ENCODE peak calls at places on chromosomes 4 and X, in seven cellular contexts. N is body of pancreas, U is GM12864, D is ovary, I is colonic mucosa, Q is esophagus muscularis mucosa, O is cardiac muscle cell. V is an unnamed sample.

GRCh38 chr4:6763330-6763851 is 19.1 kb upstream of the KIAA0232 start:
- DNase-seq in N (no peak), U (no peak), D (no peak), I (peak), Q (no peak), O (no peak), V (no peak)

GRCh38 chr4:140851032-140851636 is 94.9 kb upstream of the TBC1D9 start:
- DNase-seq in N (peak), U (peak), D (no peak), I (peak), Q (no peak), O (peak), V (peak)

GRCh38 chrX:24493740-24494543 is 28.9 kb downstream of the PDK3 start:
- DNase-seq in N (no peak), U (no peak), D (no peak), I (no peak), Q (no peak), O (no peak), V (no peak)

GRCh38 chr4:139568206-139568969 is 12.4 kb upstream of the SETD7 start:
- DNase-seq in N (no peak), U (no peak), D (no peak), I (no peak), Q (no peak), O (peak), V (no peak)

GRCh38 chrX:119272882-119273806 is 37.1 kb downstream of the PGRMC1 start:
- DNase-seq in N (peak), U (no peak), D (peak), I (peak), Q (no peak), O (peak), V (peak)

GRCh38 chr4:6724461-6725111 is 8.6 kb downstream of the BLOC1S4 start:
- DNase-seq in N (peak), U (no peak), D (no peak), I (no peak), Q (no peak), O (no peak), V (no peak)

GRCh38 chr4:150384249-150384648 is 197.7 kb upstream of the MAB21L2 start:
- DNase-seq in N (no peak), U (no peak), D (no peak), I (no peak), Q (no peak), O (no peak), V (no peak)

GRCh38 chr4:1383728-1384591 is 22.3 kb downstream of the NKX1-1 start:
- DNase-seq in N (peak), U (no peak), D (peak), I (no peak), Q (no peak), O (no peak), V (no peak)

GRCh38 chr4:7909966-7910720 is 29.5 kb downstream of the AFAP1 start:
- DNase-seq in N (no peak), U (no peak), D (no peak), I (no peak), Q (no peak), O (peak), V (no peak)

GRCh38 chr4:137997496-137997895 is 244.7 kb downstream of the SLC7A11 start:
- DNase-seq in N (no peak), U (no peak), D (no peak), I (no peak), Q (no peak), O (no peak), V (no peak)

GRCh38 chr4:41693629-41694028 is 54.9 kb downstream of the PHOX2B start:
- DNase-seq in N (no peak), U (no peak), D (no peak), I (no peak), Q (no peak), O (peak), V (peak)

GRCh38 chr4:98447648-98448047 is 186.5 kb downstream of the RAP1GDS1 start:
- DNase-seq in N (no peak), U (no peak), D (no peak), I (no peak), Q (no peak), O (peak), V (peak)

GRCh38 chr4:141642711-141643110 is 6.3 kb downstream of the IL15 start:
- DNase-seq in N (no peak), U (no peak), D (no peak), I (no peak), Q (no peak), O (no peak), V (no peak)

GRCh38 chr4:72706633-72707032 is 137.6 kb upstream of the ADAMTS3 start:
- DNase-seq in N (no peak), U (no peak), D (no peak), I (no peak), Q (no peak), O (no peak), V (no peak)

GRCh38 chr4:72701987-72702819 is 133.2 kb upstream of the ADAMTS3 start:
- DNase-seq in N (peak), U (peak), D (no peak), I (peak), Q (no peak), O (peak), V (peak)
- TF ChIP-seq CTCF in N (peak), U (peak), D (peak), I (peak), Q (peak), O (peak), V (peak)

GRCh38 chr4:184814686-184815045 is 11.1 kb downstream of the ACSL1 start:
- DNase-seq in N (no peak), U (no peak), D (no peak), I (no peak), Q (no peak), O (no peak), V (peak)
- H3K4me3 ChIP-seq in N (no peak), U (peak), D (no peak), I (no peak), Q (peak), O (no peak), V (peak)

GRCh38 chr4:52106701-52107100 is 55.6 kb downstream of the SPATA18 start:
- DNase-seq in N (no peak), U (no peak), D (no peak), I (no peak), Q (no peak), O (no peak), V (no peak)

GRCh38 chr4:52106142-52106541 is 55.0 kb downstream of the SPATA18 start:
- DNase-seq in N (no peak), U (no peak), D (no peak), I (no peak), Q (no peak), O (no peak), V (no peak)

GRCh38 chr4:52107336-52107735 is 56.2 kb downstream of the SPATA18 start:
- DNase-seq in N (no peak), U (no peak), D (no peak), I (no peak), Q (no peak), O (peak), V (no peak)

GRCh38 chr4:52110171-52110570 is 59.1 kb downstream of the SPATA18 start:
- DNase-seq in N (no peak), U (no peak), D (no peak), I (no peak), Q (no peak), O (no peak), V (no peak)

GRCh38 chr4:52107745-52108144 is 56.6 kb downstream of the SPATA18 start:
- DNase-seq in N (no peak), U (no peak), D (no peak), I (no peak), Q (no peak), O (no peak), V (no peak)
- TF ChIP-seq CTCF in N (no peak), U (no peak), D (no peak), I (no peak), Q (no peak), O (peak), V (no peak)

GRCh38 chrX:47143894-47144625 is 442 bp downstream of the NDUFB11 start:
- DNase-seq in N (peak), U (no peak), D (peak), I (peak), Q (no peak), O (peak), V (peak)

GRCh38 chrX:47146936-47147859 is 2.2 kb downstream of the RBM10 start:
- DNase-seq in N (no peak), U (no peak), D (no peak), I (no peak), Q (no peak), O (no peak), V (no peak)

GRCh38 chrX:47144626-47145407 is at the start of the genes NDUFB11 and RBM10:
- DNase-seq in N (peak), U (peak), D (peak), I (peak), Q (peak), O (peak), V (peak)

GRCh38 chrX:47145408-47146120 is 543 bp downstream of the RBM10 start:
- DNase-seq in N (no peak), U (no peak), D (no peak), I (peak), Q (no peak), O (no peak), V (no peak)

DNA sequence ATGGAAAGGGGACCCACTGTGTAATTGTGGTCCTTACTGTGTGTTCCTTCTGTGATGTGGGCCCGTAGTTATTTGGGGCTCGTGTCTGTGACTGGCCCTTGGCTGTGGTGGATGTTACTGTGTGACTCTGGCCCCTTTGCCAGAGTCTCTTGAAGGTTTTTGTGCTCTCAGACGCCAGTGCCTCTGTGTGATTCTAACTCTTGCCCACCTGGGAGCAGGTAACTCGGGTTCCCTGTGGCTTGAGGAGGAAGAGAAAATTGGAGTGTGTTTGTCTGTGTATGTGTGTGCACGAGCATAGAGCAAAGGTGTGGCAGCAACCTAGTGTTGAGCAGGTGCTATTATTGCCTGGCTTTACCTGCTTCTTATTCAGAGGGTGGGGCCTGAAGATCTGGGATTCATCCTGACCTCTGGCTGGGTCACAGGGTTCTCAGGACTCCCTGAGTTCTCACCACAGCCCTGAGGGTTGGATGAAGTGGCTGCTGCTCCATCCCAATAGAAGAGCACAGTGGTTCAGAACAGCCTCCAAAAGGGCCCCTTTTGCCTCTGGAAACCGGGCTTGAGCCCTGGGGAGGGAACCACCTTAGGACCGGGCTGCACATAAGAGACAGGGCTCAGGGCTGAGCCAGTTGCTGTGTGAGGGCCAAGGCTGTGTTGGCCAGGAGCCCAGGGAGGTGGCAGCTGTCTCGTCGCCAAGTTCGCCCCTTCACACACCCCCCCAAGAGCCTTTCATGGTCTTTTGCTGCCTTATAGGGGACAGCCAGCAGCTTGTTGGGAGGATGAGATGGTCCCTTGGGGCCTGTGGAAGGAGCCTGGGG is 1.3 kb downstream of the RBM10 start:
- DNase-seq in N (peak), U (no peak), D (no peak), I (peak), Q (no peak), O (no peak), V (no peak)
- H3K4me3 ChIP-seq in N (no peak), U (peak), D (peak), I (peak), Q (peak), O (peak), V (peak)

GRCh38 chr4:107215222-107215621 is 179.1 kb upstream of the DKK2 start:
- DNase-seq in N (no peak), U (no peak), D (no peak), I (no peak), Q (no peak), O (no peak), V (no peak)

GRCh38 chr4:107210450-107211239 is 174.5 kb upstream of the DKK2 start:
- DNase-seq in N (no peak), U (no peak), D (no peak), I (no peak), Q (no peak), O (peak), V (no peak)

GRCh38 chr4:107213880-107214279 is 177.8 kb upstream of the DKK2 start:
- DNase-seq in N (no peak), U (no peak), D (no peak), I (no peak), Q (no peak), O (no peak), V (no peak)

GRCh38 chr4:107212565-107212964 is 176.5 kb upstream of the DKK2 start:
- DNase-seq in N (no peak), U (no peak), D (no peak), I (no peak), Q (no peak), O (no peak), V (no peak)

GRCh38 chr4:107213410-107213809 is 177.3 kb upstream of the DKK2 start:
- DNase-seq in N (no peak), U (no peak), D (no peak), I (no peak), Q (no peak), O (no peak), V (no peak)
- TF ChIP-seq CTCF in N (no peak), U (no peak), D (no peak), I (no peak), Q (no peak), O (no peak), V (no peak)

V was measured in GM12865.